ENCODE peak calls at places on chromosomes 16 and 17, in ten cellular contexts. S is A549; D is body of pancreas; N is tibial artery; X is effector memory CD4-positive, alpha-beta T cell; M is ascending aorta; Z is stomach; G is GM23248; Y is CD4-positive, alpha-beta memory T cell; C is sigmoid colon. A is an unnamed sample.

GRCh38 chr16:58026139-58026704 is 668 bp downstream of the MMP15 start:
- DNase-seq in G (peak), S (peak), Y (no peak), Z (peak), X (no peak), C (peak), D (peak), M (no peak), N (no peak), A (no peak)

GRCh38 chr17:44379887-44380286 is 9.6 kb downstream of the ITGA2B start:
- DNase-seq in D (no peak), C (no peak), S (no peak), G (no peak), N (no peak), Y (no peak), Z (no peak), M (no peak), X (no peak), A (no peak)

GRCh38 chr16:75576384-75576811 is 10.2 kb downstream of the GABARAPL2 start:
- DNase-seq in Z (no peak), D (no peak), X (no peak), M (peak), C (no peak), S (no peak), G (no peak), N (no peak), Y (no peak), A (no peak)

GRCh38 chr17:65677932-65678331 is 116.5 kb upstream of the AXIN2 start:
- DNase-seq in C (no peak), Y (no peak), S (no peak), N (no peak), G (peak), M (no peak), Z (no peak), D (no peak), X (no peak), A (no peak)

GRCh38 chr16:19804538-19805323 is 79.9 kb downstream of the GPRC5B start:
- DNase-seq in X (no peak), G (no peak), M (peak), D (peak), C (peak), Y (peak), S (no peak), N (peak), Z (peak), A (no peak)

GRCh38 chr17:73196500-73196899 is 3.6 kb downstream of the COG1 start:
- DNase-seq in Z (peak), D (peak), N (no peak), G (no peak), C (peak), M (no peak), Y (no peak), S (peak), X (no peak), A (no peak)

GRCh38 chr16:13390986-13391305 is 489.5 kb downstream of the SHISA9 start:
- DNase-seq in S (no peak), N (no peak), Y (no peak), C (no peak), D (no peak), X (no peak), M (no peak), Z (no peak), G (no peak), A (no peak)

GRCh38 chr17:13074026-13074425 is 56.2 kb upstream of the ELAC2 start:
- DNase-seq in Z (no peak), C (no peak), D (no peak), N (no peak), M (no peak), Y (no peak), S (peak), G (peak), X (no peak), A (no peak)

GRCh38 chr17:29597361-29598172 is 4.6 kb downstream of the ANKRD13B start:
- DNase-seq in N (no peak), Z (no peak), X (no peak), C (peak), G (no peak), S (no peak), Y (no peak), D (no peak), M (no peak), A (no peak)

GRCh38 chr17:72952220-72952619 is 140.3 kb downstream of the SLC39A11 start:
- DNase-seq in G (no peak), Y (no peak), X (no peak), Z (no peak), D (no peak), M (no peak), S (no peak), N (no peak), C (no peak), A (no peak)

GRCh38 chr17:20280051-20280450 is 187.3 kb downstream of the LGALS9B start:
- DNase-seq in N (no peak), D (no peak), X (no peak), C (no peak), Z (no peak), M (no peak), S (no peak), Y (no peak), G (no peak), A (no peak)

GRCh38 chr16:68948230-68948910 is 105.0 kb downstream of the TANGO6 start:
- DNase-seq in S (no peak), Y (no peak), G (peak), Z (no peak), X (no peak), M (no peak), D (no peak), C (no peak), N (no peak), A (no peak)

GRCh38 chr17:14923981-14924380 is 341.1 kb downstream of the PMP22 start:
- DNase-seq in S (no peak), X (no peak), D (no peak), M (no peak), G (peak), Y (no peak), N (no peak), Z (no peak), C (no peak), A (no peak)

GRCh38 chr16:78791011-78791410 is 691.6 kb downstream of the WWOX start:
- DNase-seq in M (no peak), Z (no peak), Y (no peak), N (no peak), S (no peak), C (no peak), D (no peak), X (no peak), G (no peak), A (no peak)

GRCh38 chr17:33730131-33730530 is 437.0 kb upstream of the ASIC2 start:
- DNase-seq in Z (no peak), D (no peak), N (no peak), X (no peak), M (no peak), S (no peak), G (no peak), C (no peak), Y (no peak), A (no peak)

GRCh38 chr17:65121916-65122821 is 15.0 kb upstream of the RGS9 start:
- DNase-seq in G (no peak), C (no peak), M (no peak), X (no peak), D (no peak), Y (no peak), Z (no peak), N (no peak), S (no peak), A (no peak)

GRCh38 chr17:39071573-39071972 is 79.9 kb downstream of the PLXDC1 start:
- DNase-seq in S (no peak), C (no peak), Y (no peak), D (no peak), X (no peak), N (no peak), M (no peak), G (no peak), Z (no peak), A (no peak)

GRCh38 chr16:73232555-73233422 is 184.9 kb upstream of the ZFHX3 start:
- DNase-seq in X (no peak), Z (no peak), N (no peak), D (peak), C (peak), M (no peak), S (peak), G (no peak), Y (no peak), A (no peak)

GRCh38 chr17:75152523-75152922 is 1.8 kb downstream of the JPT1 start:
- DNase-seq in Z (no peak), C (no peak), D (no peak), N (no peak), X (no peak), S (no peak), M (no peak), G (no peak), Y (no peak), A (no peak)

GRCh38 chr17:75154195-75155106 is at the start of gene JPT1:
- DNase-seq in M (peak), C (peak), Z (peak), Y (peak), D (peak), G (peak), X (peak), N (peak), S (peak), A (peak)

GRCh38 chr17:75155191-75155601 is 884 bp upstream of the JPT1 start:
- DNase-seq in N (no peak), D (no peak), G (no peak), C (no peak), Z (no peak), S (no peak), Y (no peak), X (no peak), M (no peak), A (peak)

GRCh38 chr17:75152971-75153853 is 1.1 kb downstream of the JPT1 start:
- DNase-seq in N (no peak), X (no peak), M (no peak), S (peak), C (peak), G (peak), Z (no peak), Y (no peak), D (peak), A (peak)

DNA sequence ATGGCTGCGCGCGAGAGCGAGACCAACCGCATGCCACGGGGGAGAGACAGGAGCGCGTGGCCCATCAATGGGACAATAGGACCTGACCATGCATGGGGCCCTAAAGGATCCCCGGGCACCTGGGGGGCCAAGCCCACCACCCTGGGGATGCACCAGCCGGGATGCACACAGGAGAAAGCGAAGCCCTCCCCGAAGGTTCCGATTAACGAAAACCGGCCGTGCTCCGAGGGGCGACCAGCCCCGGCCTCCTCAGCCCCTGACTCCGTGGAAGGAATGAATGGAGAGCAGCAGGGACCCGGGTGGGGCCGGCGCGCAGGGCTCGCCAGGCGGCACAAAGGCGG is 488 bp downstream of the JPT1 start:
- DNase-seq in N (no peak), G (peak), M (no peak), D (peak), Y (no peak), S (peak), C (no peak), X (no peak), Z (no peak), A (peak)
- H3K27ac ChIP-seq in N (peak), G (peak), M (peak), D (peak), Y (peak), S (peak), C (peak), X (peak), Z (peak), A (peak)

GRCh38 chr16:16150878-16151152 is 72.5 kb downstream of the ABCC6 start:
- DNase-seq in D (no peak), C (no peak), Y (no peak), M (no peak), X (no peak), G (no peak), N (no peak), S (no peak), Z (no peak), A (no peak)
- H3K27ac ChIP-seq in D (no peak), C (peak), Y (no peak), M (no peak), X (no peak), G (no peak), N (peak), S (no peak), Z (no peak), A (no peak)

DNA sequence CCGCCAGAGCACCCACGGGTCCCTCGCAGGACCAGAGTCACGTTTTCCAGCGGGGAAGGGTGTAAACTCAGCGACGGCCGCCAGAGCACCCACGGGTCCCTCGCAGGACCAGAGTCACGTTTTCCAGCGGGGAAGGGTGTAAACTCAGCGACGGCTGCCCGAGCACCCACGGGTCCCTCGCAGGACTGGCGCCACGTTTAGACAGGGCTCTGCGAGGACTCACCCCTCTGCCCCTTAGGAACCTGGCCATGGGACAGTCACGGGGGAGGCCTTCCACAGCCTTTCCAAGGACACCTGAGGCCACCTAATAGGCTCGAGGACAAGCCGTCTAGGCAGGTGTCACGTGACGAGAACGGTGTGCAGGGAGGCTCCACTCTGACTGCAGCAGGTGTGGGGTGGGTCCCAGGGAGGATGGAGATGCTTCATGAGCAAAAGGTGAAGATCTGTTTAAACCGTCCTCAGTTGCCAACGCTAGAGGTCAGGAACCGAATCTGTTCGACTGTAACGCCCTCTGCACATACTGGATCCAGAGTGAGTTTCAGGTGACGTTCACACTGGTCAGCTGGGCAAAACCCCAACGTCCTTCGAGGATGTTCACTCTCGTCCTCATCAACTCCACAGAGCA is 48.0 kb upstream of the METRNL start:
- DNase-seq in G (no peak), D (no peak), C (peak), Y (no peak), S (no peak), N (no peak), M (peak), Z (peak), X (no peak), A (peak)
- H3K27ac ChIP-seq in G (no peak), D (no peak), C (no peak), Y (no peak), S (no peak), N (no peak), M (no peak), Z (no peak), X (no peak), A (no peak)

DNA sequence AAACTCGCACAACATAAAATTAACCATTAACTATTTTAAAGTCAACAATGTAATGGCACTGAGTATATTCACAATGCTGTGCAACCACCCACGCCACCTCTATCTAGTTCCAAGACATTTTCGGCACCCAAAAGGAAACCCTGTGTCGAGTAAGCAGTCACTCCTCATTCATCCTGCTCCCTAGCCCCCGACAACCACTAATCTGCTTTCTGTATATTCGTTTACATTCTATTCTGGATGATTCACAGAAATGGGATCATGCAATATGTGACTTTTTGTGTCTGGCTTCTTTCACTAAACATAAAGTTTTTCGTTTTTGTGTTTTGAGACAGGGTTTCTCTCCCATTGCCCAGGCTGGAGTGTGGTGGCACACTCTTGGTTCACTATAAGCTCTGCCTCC is 42.2 kb upstream of the HAPSTR1 start:
- DNase-seq in M (no peak), D (no peak), Z (no peak), Y (no peak), C (no peak), G (peak), N (no peak), X (no peak), S (no peak), A (no peak)
- H3K27ac ChIP-seq in M (no peak), D (no peak), Z (no peak), Y (no peak), C (no peak), G (peak), N (no peak), X (no peak), S (peak), A (peak)

GRCh38 chr16:87766485-87766797 is 655 bp upstream of the KLHDC4 start:
- DNase-seq in Z (no peak), D (peak), G (no peak), N (no peak), M (no peak), X (no peak), Y (peak), S (no peak), C (no peak), A (no peak)
- H3K27ac ChIP-seq in Z (peak), D (no peak), G (peak), N (peak), M (peak), X (peak), Y (peak), S (peak), C (peak), A (peak)

GRCh38 chr16:1778200-1779179 is 3.9 kb downstream of the SPSB3 start:
- DNase-seq in N (no peak), G (no peak), X (no peak), M (no peak), C (no peak), D (no peak), Y (peak), Z (no peak), S (no peak), A (no peak)

GRCh38 chr16:1775846-1776671 is 3.1 kb upstream of the MRPS34 start:
- DNase-seq in Z (no peak), D (no peak), S (no peak), M (no peak), X (no peak), G (no peak), C (no peak), N (no peak), Y (no peak), A (no peak)

GRCh38 chr16:1776672-1776955 is 3.7 kb upstream of the MRPS34 start:
- DNase-seq in C (no peak), N (no peak), X (no peak), Y (no peak), Z (no peak), G (no peak), M (no peak), D (no peak), S (no peak), A (no peak)

GRCh38 chr16:1777375-1778199 is 4.7 kb upstream of the MRPS34 start:
- DNase-seq in Z (no peak), X (no peak), S (no peak), M (no peak), Y (peak), C (no peak), D (no peak), G (no peak), N (no peak), A (no peak)

DNA sequence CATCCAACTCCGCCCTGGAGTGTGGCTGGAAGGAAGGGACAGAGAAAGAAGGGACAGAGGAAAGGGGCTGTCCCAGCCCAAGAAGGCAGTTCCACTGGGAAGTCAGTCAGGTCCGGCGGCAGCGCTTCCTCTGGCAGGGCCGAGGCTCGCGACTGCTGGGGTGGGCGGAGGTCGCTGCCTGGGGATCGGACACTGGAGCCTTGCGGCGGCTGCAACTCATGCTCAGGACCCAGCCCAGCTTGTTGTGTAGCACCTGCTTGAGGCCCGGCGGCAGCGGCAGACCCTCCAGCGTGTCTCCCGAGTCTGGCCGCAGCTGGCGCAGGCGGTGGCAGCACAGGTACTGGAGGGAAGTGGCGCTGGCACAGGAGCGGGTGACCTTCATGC is 4.0 kb upstream of the MRPS34 start:
- DNase-seq in C (no peak), N (no peak), M (no peak), G (no peak), Z (no peak), S (no peak), D (no peak), Y (no peak), X (no peak), A (no peak)
- H3K27ac ChIP-seq in C (no peak), N (no peak), M (no peak), G (no peak), Z (no peak), S (no peak), D (no peak), Y (no peak), X (no peak), A (no peak)

GRCh38 chr16:30565984-30566383 is 5.5 kb downstream of the ZNF688 start:
- DNase-seq in G (no peak), S (no peak), D (no peak), X (no peak), C (no peak), Y (no peak), M (no peak), Z (no peak), N (no peak), A (no peak)

GRCh38 chr16:30567991-30568638 is 3.4 kb downstream of the ZNF688 start:
- DNase-seq in M (no peak), C (no peak), Z (no peak), Y (peak), D (no peak), N (no peak), X (no peak), G (peak), S (peak), A (no peak)

GRCh38 chr16:30565526-30565925 is 6.0 kb downstream of the ZNF688 start:
- DNase-seq in G (no peak), X (no peak), Z (no peak), S (no peak), C (no peak), M (no peak), D (no peak), N (no peak), Y (no peak), A (no peak)

GRCh38 chr16:30566531-30566930 is 5.0 kb downstream of the ZNF688 start:
- DNase-seq in N (no peak), G (no peak), C (no peak), M (no peak), S (no peak), Y (no peak), Z (no peak), X (no peak), D (no peak), A (no peak)

GRCh38 chr16:30567160-30567990 is 4.1 kb downstream of the ZNF688 start:
- DNase-seq in D (no peak), G (no peak), C (no peak), X (peak), M (no peak), Z (no peak), Y (peak), S (peak), N (no peak), A (no peak)
- H3K27ac ChIP-seq in D (no peak), G (no peak), C (peak), X (peak), M (no peak), Z (peak), Y (peak), S (peak), N (no peak), A (peak)

GRCh38 chr16:46693598-46693997 is 4.1 kb downstream of the ORC6 start:
- DNase-seq in M (no peak), Z (no peak), N (no peak), Y (no peak), G (no peak), C (no peak), S (no peak), D (no peak), X (no peak), A (no peak)
- H3K27ac ChIP-seq in M (no peak), Z (no peak), N (no peak), Y (no peak), G (no peak), C (no peak), S (no peak), D (no peak), X (no peak), A (no peak)

GRCh38 chr17:48340916-48341315 is 89.1 kb downstream of the SKAP1 start:
- DNase-seq in S (no peak), Y (no peak), X (no peak), Z (no peak), N (no peak), C (no peak), M (no peak), G (no peak), D (no peak), A (no peak)
- H3K27ac ChIP-seq in S (no peak), Y (no peak), X (no peak), Z (no peak), N (no peak), C (no peak), M (no peak), G (no peak), D (no peak), A (no peak)